ENCODE peak calls at places on chromosomes 16 and 17, in nine cellular contexts. L is tibial nerve, Z is body of pancreas, F is ovary, W is suprapubic skin, S is adrenal gland, B is GM12891, G is lower leg skin, P is IMR-90. D is an unnamed sample.

GRCh38 chr16:85777583-85778310 is 21.6 kb downstream of the EMC8 start:
- DNase-seq in L (no peak), Z (no peak), F (no peak), W (no peak), S (no peak), B (no peak), G (no peak), P (peak; percentile 58), D (no peak)

GRCh38 chr16:71216714-71217113 is 13.8 kb downstream of the HYDIN start:
- DNase-seq in L (no peak), Z (no peak), F (no peak), W (no peak), S (no peak), B (no peak), G (no peak), P (no peak), D (no peak)

GRCh38 chr17:63151981-63152523 is 186.0 kb downstream of the TANC2 start:
- DNase-seq in L (no peak), Z (no peak), F (no peak), W (no peak), S (no peak), B (no peak), G (no peak), P (peak; percentile 63), D (no peak)

GRCh38 chr16:9300252-9300651 is 208.8 kb downstream of the HAPSTR1 start:
- DNase-seq in L (no peak), Z (no peak), F (no peak), W (no peak), S (no peak), B (no peak), G (peak; percentile 2), P (no peak), D (no peak)

GRCh38 chr16:86709902-86710601 is 131.7 kb downstream of the FOXL1 start:
- DNase-seq in L (no peak), Z (no peak), F (no peak), W (no peak), S (no peak), B (no peak), G (no peak), P (no peak), D (no peak)

GRCh38 chr17:12358477-12358876 is 307.2 kb upstream of the MYOCD start:
- DNase-seq in L (no peak), Z (no peak), F (no peak), W (no peak), S (no peak), B (no peak), G (no peak), P (peak; percentile 6), D (no peak)

GRCh38 chr16:6949240-6949639 is 383.4 kb upstream of the RBFOX1 start:
- DNase-seq in L (no peak), Z (no peak), F (no peak), W (no peak), S (no peak), B (no peak), G (no peak), P (no peak), D (no peak)

GRCh38 chr17:59435238-59435637 is 103.8 kb downstream of the YPEL2 start:
- DNase-seq in L (no peak), Z (no peak), F (no peak), W (no peak), S (no peak), B (no peak), G (no peak), P (peak; percentile 70), D (no peak)

GRCh38 chr16:22253272-22253671 is 43.9 kb upstream of the POLR3E start:
- DNase-seq in L (no peak), Z (no peak), F (no peak), W (no peak), S (no peak), B (no peak), G (no peak), P (no peak), D (no peak)

GRCh38 chr17:58335061-58335731 is 6.6 kb upstream of the TSPOAP1 start:
- DNase-seq in L (no peak), Z (no peak), F (no peak), W (peak; percentile 58), S (peak; percentile 88), B (no peak), G (no peak), P (no peak), D (peak; percentile 68)

GRCh38 chr17:266701-267656 is 85.5 kb upstream of the DOC2B start:
- DNase-seq in L (no peak), Z (peak; percentile 37), F (peak; percentile 23), W (peak; percentile 60), S (peak; percentile 43), B (no peak), G (peak; percentile 82), P (no peak), D (peak; percentile 41)

GRCh38 chr16:78505544-78506371 is 406.3 kb downstream of the WWOX start:
- DNase-seq in L (peak; percentile 35), Z (peak; percentile 52), F (peak; percentile 82), W (peak; percentile 86), S (peak; percentile 66), B (no peak), G (peak; percentile 88), P (no peak), D (no peak)

GRCh38 chr17:67148352-67148751 is 96.6 kb downstream of the HELZ start:
- DNase-seq in L (no peak), Z (no peak), F (no peak), W (no peak), S (no peak), B (no peak), G (no peak), P (no peak), D (no peak)

GRCh38 chr16:50858376-50858775 is 116.5 kb downstream of the CYLD start:
- DNase-seq in L (no peak), Z (no peak), F (no peak), W (no peak), S (no peak), B (no peak), G (peak; percentile 58), P (no peak), D (no peak)

GRCh38 chr16:50858877-50859627 is 117.2 kb downstream of the CYLD start:
- DNase-seq in L (no peak), Z (no peak), F (no peak), W (no peak), S (no peak), B (no peak), G (peak; percentile 32), P (no peak), D (no peak)

GRCh38 chr16:50859628-50860360 is 117.9 kb downstream of the CYLD start:
- DNase-seq in L (no peak), Z (no peak), F (no peak), W (no peak), S (no peak), B (no peak), G (peak; percentile 70), P (no peak), D (peak; percentile 58)

GRCh38 chr16:50857881-50858280 is 116.0 kb downstream of the CYLD start:
- DNase-seq in L (no peak), Z (no peak), F (no peak), W (no peak), S (no peak), B (no peak), G (peak; percentile 64), P (no peak), D (no peak)

GRCh38 chr16:50856991-50857390 is 115.1 kb downstream of the CYLD start:
- DNase-seq in L (no peak), Z (no peak), F (no peak), W (no peak), S (no peak), B (no peak), G (no peak), P (no peak), D (no peak)
- TF ChIP-seq POLR2A in L (no peak), Z (no peak), F (no peak), W (no peak), S (no peak), B (no peak), G (no peak), P (no peak), D (no peak)

DNA sequence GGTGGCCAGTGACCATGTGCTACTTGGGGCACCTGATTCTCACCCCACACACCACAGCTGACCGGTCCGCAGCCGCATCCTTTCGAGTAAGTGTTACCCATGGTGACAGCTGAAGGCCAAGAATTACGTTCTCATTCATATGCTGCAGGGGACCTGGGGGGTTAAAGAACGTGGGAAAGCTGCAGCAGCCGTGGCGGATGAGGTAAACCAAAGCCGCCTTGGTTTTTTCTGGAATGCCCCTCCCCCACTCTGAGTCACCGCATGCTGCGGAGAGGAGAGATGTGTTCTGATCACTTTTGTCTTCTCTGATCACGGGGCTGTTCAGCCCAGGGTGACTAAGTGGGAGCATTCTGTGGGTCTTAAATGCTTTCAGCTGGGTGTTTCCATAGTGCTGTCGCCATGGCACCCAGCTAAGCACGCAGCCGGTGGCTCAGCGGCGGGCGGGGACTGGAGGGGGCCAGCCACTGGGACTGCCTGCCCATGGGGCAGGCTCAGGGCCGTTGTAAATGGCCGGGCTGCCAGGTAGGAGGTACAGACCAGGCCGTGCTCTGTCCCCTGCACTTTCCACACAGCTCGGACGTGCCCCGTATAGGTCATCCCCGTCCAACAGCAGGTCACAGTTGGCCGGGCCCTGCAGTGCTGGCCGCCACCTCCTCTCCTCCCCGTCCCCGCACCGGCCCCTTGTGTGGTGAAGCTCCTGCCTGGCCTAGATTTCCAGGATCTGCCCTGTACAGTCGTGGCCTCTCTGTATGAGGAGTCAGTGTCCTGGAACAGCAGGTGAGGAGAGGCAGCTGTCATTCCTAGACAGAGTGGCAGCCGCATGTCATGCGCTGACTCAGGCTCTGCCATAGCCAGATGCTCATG is 60.0 kb downstream of the BAIAP2 start:
- DNase-seq in L (peak; percentile 70), Z (peak; percentile 77), F (peak; percentile 85), W (peak; percentile 95), S (peak; percentile 91), B (no peak), G (peak; percentile 97), P (peak; percentile 100), D (peak; percentile 60)
- TF ChIP-seq POLR2A in L (no peak), Z (no peak), F (no peak), W (peak; percentile 10), S (no peak), B (no peak), G (no peak), P (peak; percentile 79), D (no peak)

DNA sequence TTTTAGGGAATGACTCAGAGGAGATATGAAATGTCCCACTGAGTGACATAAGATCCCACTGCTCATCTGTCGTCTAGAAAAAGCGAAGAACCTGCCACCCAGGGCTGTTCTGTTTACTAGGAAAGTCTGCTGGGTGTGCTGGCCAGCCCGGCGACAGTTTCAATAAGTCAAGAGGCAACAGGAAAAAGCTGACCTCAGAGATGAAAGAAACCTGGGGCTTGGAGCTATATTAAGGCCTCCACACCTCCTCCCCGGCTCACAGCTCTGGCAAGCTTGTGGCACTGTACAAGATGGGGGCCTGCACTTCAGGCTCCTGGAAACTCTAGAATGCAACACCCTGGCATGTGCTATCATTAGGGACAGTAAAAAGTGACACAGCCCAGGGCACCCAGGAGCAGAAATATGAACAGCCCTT is 10.6 kb downstream of the ZFHX3 start:
- DNase-seq in L (no peak), Z (no peak), F (no peak), W (no peak), S (peak; percentile 55), B (no peak), G (no peak), P (no peak), D (no peak)
- TF ChIP-seq POLR2A in L (no peak), Z (no peak), F (no peak), W (no peak), S (no peak), B (no peak), G (no peak), P (no peak), D (no peak)

DNA sequence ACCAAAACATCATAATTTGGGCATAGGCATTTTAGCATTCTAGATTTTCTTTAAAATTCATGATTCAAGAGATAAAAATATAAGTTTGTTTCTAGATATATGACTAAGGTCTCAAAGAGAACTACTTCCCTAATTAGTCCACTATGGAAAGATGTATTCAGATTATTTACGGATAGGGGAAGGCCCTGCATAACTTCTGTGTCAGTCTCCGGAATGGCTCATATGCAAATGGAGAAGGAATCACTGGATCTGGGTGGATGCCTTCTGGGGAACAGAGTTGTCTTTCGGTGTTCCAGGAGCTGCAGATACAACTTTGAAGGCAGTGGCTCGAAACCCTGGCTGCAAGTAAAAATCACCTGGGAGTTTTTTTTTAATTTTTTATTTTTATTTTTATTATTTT is 17.1 kb upstream of the WFIKKN2 start:
- DNase-seq in L (no peak), Z (no peak), F (no peak), W (no peak), S (no peak), B (no peak), G (no peak), P (no peak), D (no peak)
- TF ChIP-seq POLR2A in L (no peak), Z (no peak), F (no peak), W (no peak), S (no peak), B (no peak), G (no peak), P (no peak), D (no peak)

D was measured in Peyer's patch.